ENCODE peak calls at places on chromosomes 1 and 21, in four cellular contexts. One of them, this sample, is unnamed.

GRCh38 chr1:113811353-113811887 is 856 bp downstream of the RSBN1 start:
- DNase-seq in WTC11: no peak
- DNase-seq in cardiac muscle cell: peak
- DNase-seq in coronary artery: no peak
- DNase-seq in this sample: peak

GRCh38 chr1:216005916-216006315 is 417.3 kb downstream of the USH2A start:
- DNase-seq in cardiac muscle cell: no peak
- DNase-seq in coronary artery: no peak
- DNase-seq in WTC11: no peak
- DNase-seq in this sample: no peak

GRCh38 chr1:204524986-204525385 is 8.8 kb downstream of the MDM4 start:
- DNase-seq in coronary artery: no peak
- DNase-seq in cardiac muscle cell: no peak
- DNase-seq in WTC11: no peak
- DNase-seq in this sample: no peak

GRCh38 chr1:33014464-33015170 is 22.1 kb downstream of the AK2 start:
- DNase-seq in WTC11: no peak
- DNase-seq in coronary artery: no peak
- DNase-seq in cardiac muscle cell: no peak
- DNase-seq in this sample: no peak

GRCh38 chr1:204426035-204426436 is 14.4 kb upstream of the PPP1R15B start:
- DNase-seq in cardiac muscle cell: no peak
- DNase-seq in WTC11: no peak
- DNase-seq in coronary artery: no peak
- DNase-seq in this sample: no peak

GRCh38 chr1:65208577-65208976 is 60.6 kb downstream of the AK4 start:
- DNase-seq in cardiac muscle cell: no peak
- DNase-seq in WTC11: no peak
- DNase-seq in coronary artery: no peak
- DNase-seq in this sample: peak

GRCh38 chr1:16630661-16631247 is 17.4 kb upstream of the NBPF1 start:
- DNase-seq in WTC11: no peak
- DNase-seq in cardiac muscle cell: no peak
- DNase-seq in coronary artery: peak
- DNase-seq in this sample: peak

GRCh38 chr1:75366595-75366994 is 232.4 kb downstream of the LHX8 start:
- DNase-seq in coronary artery: no peak
- DNase-seq in WTC11: no peak
- DNase-seq in cardiac muscle cell: no peak
- DNase-seq in this sample: no peak

GRCh38 chr1:1752190-1752589 is 26.1 kb downstream of the NADK start:
- DNase-seq in cardiac muscle cell: no peak
- DNase-seq in WTC11: no peak
- DNase-seq in coronary artery: no peak
- DNase-seq in this sample: no peak

GRCh38 chr1:59601032-59601431 is 213.7 kb upstream of the HOOK1 start:
- DNase-seq in coronary artery: no peak
- DNase-seq in WTC11: no peak
- DNase-seq in cardiac muscle cell: peak
- DNase-seq in this sample: peak

GRCh38 chr1:24294228-24294672 is 24.9 kb upstream of the GRHL3 start:
- DNase-seq in coronary artery: no peak
- DNase-seq in cardiac muscle cell: no peak
- DNase-seq in WTC11: no peak
- DNase-seq in this sample: no peak

GRCh38 chr1:159261726-159262494 is 40.2 kb upstream of the FCER1A start:
- DNase-seq in coronary artery: no peak
- DNase-seq in cardiac muscle cell: no peak
- DNase-seq in WTC11: no peak
- DNase-seq in this sample: no peak

GRCh38 chr1:26164036-26164927 is 4.5 kb downstream of the C1orf232 start:
- DNase-seq in WTC11: peak
- DNase-seq in coronary artery: no peak
- DNase-seq in cardiac muscle cell: peak
- DNase-seq in this sample: peak
- TF ChIP-seq CTCF in WTC11: peak
- TF ChIP-seq CTCF in coronary artery: peak
- TF ChIP-seq CTCF in cardiac muscle cell: peak
- TF ChIP-seq CTCF in this sample: peak

DNA sequence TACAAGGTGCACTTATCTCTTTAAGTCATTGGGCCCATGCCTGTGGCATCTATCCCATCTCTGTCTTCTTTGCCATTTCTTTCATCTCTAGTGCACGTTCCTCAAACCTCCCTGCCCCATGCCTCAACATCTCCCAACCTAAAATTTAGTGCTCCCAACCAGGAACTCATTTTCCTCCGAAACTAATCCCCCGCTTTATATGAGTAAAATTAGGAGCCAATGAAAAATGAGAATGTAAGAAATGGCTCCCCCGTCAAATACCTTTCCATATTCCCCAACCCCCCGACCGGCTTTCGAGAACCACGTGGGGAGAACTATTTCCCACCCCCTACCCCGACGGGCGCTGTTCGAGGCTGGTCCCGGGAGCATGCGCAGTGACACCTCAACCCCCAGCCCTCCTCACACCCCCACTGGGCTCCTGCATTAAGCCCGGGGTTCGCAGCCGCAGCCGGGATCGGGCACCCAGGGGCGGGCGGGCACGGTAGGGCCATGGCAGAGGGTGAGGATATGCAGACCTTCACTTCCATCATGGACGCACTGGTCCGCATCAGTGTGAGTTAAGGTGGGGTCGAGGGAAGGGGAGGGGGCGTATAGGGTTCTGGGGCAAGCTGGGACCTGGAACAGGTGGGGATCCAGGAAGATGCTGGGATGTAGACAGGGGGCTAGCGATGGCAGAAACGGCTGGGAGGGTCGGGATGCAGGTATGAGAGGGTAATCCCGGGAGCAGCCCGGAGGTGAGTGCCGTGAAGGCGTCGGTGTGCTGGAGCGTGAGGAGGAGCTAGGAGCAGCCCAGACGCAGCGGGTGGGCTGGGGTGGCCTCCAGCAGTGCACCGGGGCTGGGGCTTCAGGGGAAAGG is at the start of gene TRIM46:
- DNase-seq in cardiac muscle cell: no peak
- DNase-seq in coronary artery: peak
- DNase-seq in WTC11: peak
- DNase-seq in this sample: peak
- TF ChIP-seq CTCF in cardiac muscle cell: no peak
- TF ChIP-seq CTCF in coronary artery: peak
- TF ChIP-seq CTCF in WTC11: no peak
- TF ChIP-seq CTCF in this sample: peak

GRCh38 chr21:29024474-29025327 is at the start of gene USP16:
- DNase-seq in WTC11: peak
- DNase-seq in cardiac muscle cell: peak
- DNase-seq in coronary artery: peak
- DNase-seq in this sample: peak
- TF ChIP-seq CTCF in WTC11: no peak
- TF ChIP-seq CTCF in cardiac muscle cell: no peak
- TF ChIP-seq CTCF in coronary artery: no peak
- TF ChIP-seq CTCF in this sample: no peak

GRCh38 chr1:78825561-78825960 is 175.9 kb downstream of the IFI44 start:
- DNase-seq in WTC11: no peak
- DNase-seq in coronary artery: no peak
- DNase-seq in cardiac muscle cell: no peak
- DNase-seq in this sample: no peak
- TF ChIP-seq CTCF in WTC11: no peak
- TF ChIP-seq CTCF in coronary artery: no peak
- TF ChIP-seq CTCF in cardiac muscle cell: no peak
- TF ChIP-seq CTCF in this sample: no peak

GRCh38 chr21:35648512-35648911 is 411.8 kb downstream of the SETD4 start:
- DNase-seq in cardiac muscle cell: no peak
- DNase-seq in coronary artery: no peak
- DNase-seq in WTC11: no peak
- DNase-seq in this sample: no peak

GRCh38 chr21:35643176-35643575 is 417.1 kb downstream of the SETD4 start:
- DNase-seq in cardiac muscle cell: no peak
- DNase-seq in WTC11: no peak
- DNase-seq in coronary artery: no peak
- DNase-seq in this sample: no peak

GRCh38 chr21:35646606-35647005 is 413.7 kb downstream of the SETD4 start:
- DNase-seq in WTC11: no peak
- DNase-seq in cardiac muscle cell: no peak
- DNase-seq in coronary artery: no peak
- DNase-seq in this sample: no peak

GRCh38 chr21:35641271-35642016 is 418.9 kb downstream of the SETD4 start:
- DNase-seq in cardiac muscle cell: no peak
- DNase-seq in WTC11: no peak
- DNase-seq in coronary artery: no peak
- DNase-seq in this sample: no peak

DNA sequence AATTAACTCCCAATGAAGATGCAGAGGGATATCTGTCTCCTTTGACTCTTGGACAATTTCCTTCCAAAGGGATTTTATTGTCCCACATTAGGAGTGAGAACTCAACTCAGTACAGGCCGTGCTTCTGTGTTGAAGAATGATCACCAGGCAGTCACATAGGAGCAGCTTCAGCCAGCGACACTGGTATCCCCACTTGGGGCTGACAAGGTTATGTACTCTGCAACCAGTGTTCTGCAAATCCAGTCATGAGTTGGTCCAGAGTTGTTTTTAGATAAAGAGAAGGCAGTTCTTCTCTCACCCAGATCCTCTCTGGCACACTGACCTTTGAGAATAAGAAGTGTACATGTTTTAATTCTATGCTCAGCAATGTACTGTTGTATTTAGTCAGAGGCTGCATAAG is 415.8 kb downstream of the SETD4 start:
- DNase-seq in WTC11: no peak
- DNase-seq in cardiac muscle cell: no peak
- DNase-seq in coronary artery: no peak
- DNase-seq in this sample: no peak
- TF ChIP-seq CTCF in WTC11: no peak
- TF ChIP-seq CTCF in cardiac muscle cell: no peak
- TF ChIP-seq CTCF in coronary artery: no peak
- TF ChIP-seq CTCF in this sample: no peak

GRCh38 chr1:54640863-54641836 is at the start of gene MROH7:
- DNase-seq in WTC11: no peak
- DNase-seq in cardiac muscle cell: no peak
- DNase-seq in coronary artery: no peak
- DNase-seq in this sample: no peak
- TF ChIP-seq CTCF in WTC11: no peak
- TF ChIP-seq CTCF in cardiac muscle cell: no peak
- TF ChIP-seq CTCF in coronary artery: no peak
- TF ChIP-seq CTCF in this sample: no peak

DNA sequence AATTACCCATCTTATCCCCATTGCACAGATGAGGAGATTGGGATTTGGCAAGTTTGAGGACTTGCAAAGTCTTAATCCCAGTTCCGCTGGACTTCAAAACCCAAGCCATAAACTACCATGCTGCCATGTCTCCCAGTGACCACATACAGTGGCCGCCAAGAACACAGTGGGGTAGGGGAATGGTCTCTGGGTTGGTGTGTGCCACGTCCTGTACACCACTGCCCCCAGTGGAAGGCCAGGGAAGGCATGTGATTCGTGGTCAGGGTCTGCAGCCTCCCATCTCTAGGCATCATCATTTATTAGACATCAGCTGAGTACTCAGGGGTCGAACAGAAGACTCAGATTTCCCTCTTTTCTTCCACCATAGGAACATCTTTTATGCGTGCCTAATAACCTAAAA is 76.0 kb downstream of the MAN1C1 start:
- DNase-seq in WTC11: peak
- DNase-seq in coronary artery: no peak
- DNase-seq in cardiac muscle cell: peak
- DNase-seq in this sample: peak
- TF ChIP-seq CTCF in WTC11: peak
- TF ChIP-seq CTCF in coronary artery: no peak
- TF ChIP-seq CTCF in cardiac muscle cell: peak
- TF ChIP-seq CTCF in this sample: peak

GRCh38 chr21:34091607-34092006 is 18.2 kb downstream of the MRPS6 start:
- DNase-seq in WTC11: no peak
- DNase-seq in coronary artery: no peak
- DNase-seq in cardiac muscle cell: no peak
- DNase-seq in this sample: no peak
- TF ChIP-seq CTCF in WTC11: no peak
- TF ChIP-seq CTCF in coronary artery: no peak
- TF ChIP-seq CTCF in cardiac muscle cell: peak
- TF ChIP-seq CTCF in this sample: peak

GRCh38 chr21:38944903-38945302 is 139.2 kb downstream of the ETS2 start:
- DNase-seq in cardiac muscle cell: no peak
- DNase-seq in WTC11: peak
- DNase-seq in coronary artery: no peak
- DNase-seq in this sample: peak
- TF ChIP-seq CTCF in cardiac muscle cell: no peak
- TF ChIP-seq CTCF in WTC11: no peak
- TF ChIP-seq CTCF in coronary artery: no peak
- TF ChIP-seq CTCF in this sample: peak